ENCODE peak calls at places on chromosomes 6 and 20, in nine cellular contexts. R is caudate nucleus; O is CD8-positive, alpha-beta T cell; X is nephron progenitor cell; A is fibroblast of the conjunctiva; Q is coronary artery; N is HFFc6; Y is G401; G is aorta. C is an unnamed sample.

GRCh38 chr20:20843982-20844381 is 131.5 kb upstream of the RALGAPA2 start:
- DNase-seq in R (no peak), O (no peak), X (no peak), A (no peak), Q (no peak), N (no peak), Y (no peak), G (no peak), C (no peak)

GRCh38 chr20:45905505-45906079 is 6.4 kb downstream of the PLTP start:
- DNase-seq in R (no peak), O (no peak), X (no peak), A (no peak), Q (no peak), N (peak; percentile 94), Y (no peak), G (no peak), C (no peak)

GRCh38 chr6:110814488-110815259 is 595 bp downstream of the CDK19 start:
- DNase-seq in R (no peak), O (peak; percentile 46), X (peak; percentile 66), A (peak; percentile 5), Q (peak; percentile 79), N (peak; percentile 30), Y (peak; percentile 38), G (peak; percentile 77), C (peak; percentile 40)

GRCh38 chr6:43812850-43813584 is 43.0 kb downstream of the VEGFA start:
- DNase-seq in R (no peak), O (peak; percentile 10), X (no peak), A (no peak), Q (no peak), N (no peak), Y (no peak), G (no peak), C (no peak)

GRCh38 chr6:158812611-158813010 is 6.6 kb downstream of the EZR start:
- DNase-seq in R (no peak), O (no peak), X (no peak), A (no peak), Q (no peak), N (no peak), Y (no peak), G (no peak), C (no peak)

GRCh38 chr20:62980970-62981369 is 25.8 kb downstream of the BHLHE23 start:
- DNase-seq in R (no peak), O (peak; percentile 17), X (peak; percentile 55), A (no peak), Q (no peak), N (no peak), Y (peak; percentile 28), G (no peak), C (no peak)

GRCh38 chr6:152595507-152595906 is 41.7 kb downstream of the SYNE1 start:
- DNase-seq in R (no peak), O (no peak), X (no peak), A (no peak), Q (no peak), N (peak; percentile 16), Y (no peak), G (no peak), C (no peak)

GRCh38 chr20:45010399-45010828 is 44.1 kb downstream of the STK4 start:
- DNase-seq in R (no peak), O (no peak), X (no peak), A (no peak), Q (no peak), N (peak; percentile 90), Y (no peak), G (no peak), C (no peak)

GRCh38 chr20:18324596-18325089 is 36.3 kb downstream of the ZNF133 start:
- DNase-seq in R (no peak), O (no peak), X (no peak), A (no peak), Q (no peak), N (no peak), Y (no peak), G (no peak), C (no peak)

GRCh38 chr6:169845426-169846285 is 94.2 kb downstream of the ERMARD start:
- DNase-seq in R (no peak), O (no peak), X (no peak), A (no peak), Q (peak; percentile 55), N (no peak), Y (no peak), G (no peak), C (no peak)

GRCh38 chr6:150078788-150079187 is 9.9 kb upstream of the ULBP3 start:
- DNase-seq in R (no peak), O (no peak), X (no peak), A (no peak), Q (no peak), N (no peak), Y (no peak), G (no peak), C (no peak)

GRCh38 chr6:28393912-28394662 is 5.5 kb downstream of the ZSCAN12 start:
- DNase-seq in R (no peak), O (no peak), X (no peak), A (no peak), Q (no peak), N (no peak), Y (peak; percentile 44), G (no peak), C (no peak)

GRCh38 chr6:107179004-107179403 is 63.7 kb upstream of the BEND3 start:
- DNase-seq in R (no peak), O (no peak), X (no peak), A (peak; percentile 5), Q (no peak), N (peak; percentile 4), Y (no peak), G (no peak), C (no peak)